ENCODE peak calls at places on chromosomes 5 and 9, in eight cellular contexts. B is HEK293T, D is GM20000, Y is sciatic nerve, I is MM.1S, Z is HT1080, K is OCI-M1, A is EL. E is an unnamed sample.

GRCh38 chr5:154794525-154795234 is 39.5 kb downstream of the LARP1 start:
- DNase-seq in A (peak; percentile 64), I (no peak), B (no peak), Z (no peak), K (no peak), D (no peak), Y (peak; percentile 2), E (no peak)

GRCh38 chr5:64767959-64768357 is 533 bp downstream of the SREK1IP1 start:
- DNase-seq in A (peak; percentile 26), Y (no peak), I (peak; percentile 13), B (peak; percentile 9), K (no peak), D (no peak), Z (peak; percentile 11), E (no peak)

GRCh38 chr5:95773325-95774059 is 42.4 kb downstream of the RHOBTB3 start:
- DNase-seq in Y (no peak), I (no peak), A (peak; percentile 76), D (no peak), Z (peak; percentile 81), B (no peak), K (peak; percentile 90), E (no peak)

GRCh38 chr5:131999991-132000490 is 11.4 kb downstream of the ACSL6 start:
- DNase-seq in A (no peak), I (no peak), Z (no peak), B (no peak), D (no peak), Y (no peak), K (no peak), E (no peak)

GRCh38 chr9:133163559-133164208 is at the start of gene GBGT1:
- DNase-seq in A (peak; percentile 45), B (no peak), K (peak; percentile 88), I (no peak), Z (no peak), Y (peak; percentile 84), D (peak; percentile 79), E (no peak)

GRCh38 chr5:58687595-58687994 is 104.7 kb downstream of the RAB3C start:
- DNase-seq in Z (no peak), Y (no peak), A (no peak), K (no peak), I (no peak), B (no peak), D (no peak), E (no peak)

GRCh38 chr5:181160144-181160754 is 12.9 kb downstream of the OR2V2 start:
- DNase-seq in Z (peak; percentile 21), D (peak; percentile 78), A (peak; percentile 71), I (peak; percentile 66), K (peak; percentile 7), Y (peak; percentile 76), B (peak; percentile 71), E (no peak)

GRCh38 chr5:75734913-75735789 is 17.9 kb upstream of the POC5 start:
- DNase-seq in I (peak; percentile 65), D (peak; percentile 31), Z (peak; percentile 32), K (peak; percentile 50), A (peak; percentile 13), B (peak; percentile 46), Y (no peak), E (no peak)

GRCh38 chr9:97851450-97851883 is 1.6 kb upstream of the FOXE1 start:
- DNase-seq in I (no peak), A (no peak), Y (no peak), D (no peak), K (no peak), Z (no peak), B (no peak), E (no peak)

GRCh38 chr5:153613143-153613542 is 122.7 kb downstream of the GRIA1 start:
- DNase-seq in D (no peak), I (no peak), B (no peak), Y (no peak), Z (no peak), A (peak; percentile 65), K (no peak), E (no peak)

GRCh38 chr9:84897362-84898094 is 228.0 kb downstream of the NTRK2 start:
- DNase-seq in A (no peak), I (no peak), B (no peak), K (no peak), Z (no peak), Y (no peak), D (no peak), E (no peak)

GRCh38 chr5:9546973-9547947 is 1.4 kb upstream of the SEMA5A start:
- DNase-seq in I (no peak), A (peak; percentile 88), D (no peak), B (no peak), K (no peak), Y (peak; percentile 64), Z (peak; percentile 69), E (no peak)